ENCODE peak calls at places on chromosomes 11 and 22, in nine cellular contexts. B is choroid plexus epithelial cell; E is brain microvascular endothelial cell; W is GM23248; N is effector memory CD4-positive, alpha-beta T cell; Q is cardiac fibroblast; V is CD4-positive, CD25-positive, alpha-beta regulatory T cell; M is breast epithelium; C is AG04450. Y is an unnamed sample.

GRCh38 chr11:70524096-70524922 is 126.0 kb downstream of the CTTN start:
- DNase-seq in B (peak; percentile 27), E (peak; percentile 6), W (no peak), N (no peak), Q (peak; percentile 22), V (no peak), M (no peak), C (no peak), Y (no peak)

GRCh38 chr22:32842486-32842885 is 41.0 kb downstream of the TIMP3 start:
- DNase-seq in B (no peak), E (no peak), W (no peak), N (no peak), Q (no peak), V (no peak), M (no peak), C (no peak), Y (no peak)

GRCh38 chr11:84019576-84020194 is 733.5 kb upstream of the CCDC90B start:
- DNase-seq in B (peak; percentile 81), E (peak; percentile 70), W (peak; percentile 73), N (no peak), Q (peak; percentile 20), V (no peak), M (no peak), C (no peak), Y (peak; percentile 24)

GRCh38 chr11:126341760-126342161 is 13.7 kb upstream of the ST3GAL4 start:
- DNase-seq in B (peak; percentile 82), E (peak; percentile 70), W (peak; percentile 81), N (no peak), Q (peak; percentile 72), V (no peak), M (no peak), C (no peak), Y (no peak)

GRCh38 chr11:34860034-34860433 is 56.1 kb downstream of the APIP start:
- DNase-seq in B (no peak), E (no peak), W (peak; percentile 18), N (no peak), Q (no peak), V (no peak), M (no peak), C (no peak), Y (no peak)

GRCh38 chr11:66192181-66192888 is 76.1 kb upstream of the RAB1B start:
- DNase-seq in B (peak; percentile 8), E (no peak), W (peak; percentile 40), N (no peak), Q (peak; percentile 21), V (no peak), M (peak; percentile 64), C (no peak), Y (no peak)

GRCh38 chr22:17703811-17704210 is 65.3 kb downstream of the BCL2L13 start:
- DNase-seq in B (no peak), E (no peak), W (peak; percentile 37), N (no peak), Q (peak; percentile 18), V (no peak), M (no peak), C (no peak), Y (no peak)

GRCh38 chr11:17578958-17579357 is 31.9 kb downstream of the OTOG start:
- DNase-seq in B (no peak), E (no peak), W (no peak), N (no peak), Q (no peak), V (no peak), M (no peak), C (no peak), Y (no peak)

GRCh38 chr11:116882386-116882785 is 45.0 kb upstream of the APOA1 start:
- DNase-seq in B (peak; percentile 53), E (peak; percentile 40), W (peak; percentile 88), N (no peak), Q (no peak), V (no peak), M (no peak), C (peak; percentile 61), Y (peak; percentile 66)

GRCh38 chr22:23144926-23145906 is at the start of gene RAB36:
- DNase-seq in B (peak; percentile 100), E (peak; percentile 100), W (peak; percentile 100), N (peak; percentile 93), Q (peak; percentile 99), V (peak; percentile 92), M (peak; percentile 98), C (peak; percentile 97), Y (peak; percentile 93)

GRCh38 chr22:46004105-46004866 is 27.3 kb upstream of the WNT7B start:
- DNase-seq in B (no peak), E (no peak), W (no peak), N (no peak), Q (no peak), V (no peak), M (no peak), C (no peak), Y (no peak)

GRCh38 chr11:19628018-19628417 is 84.6 kb upstream of the NAV2 start:
- DNase-seq in B (no peak), E (peak; percentile 22), W (peak; percentile 98), N (no peak), Q (peak; percentile 95), V (no peak), M (peak; percentile 98), C (no peak), Y (peak; percentile 64)

GRCh38 chr11:66641834-66642233 is 3.3 kb downstream of the RBM4 start:
- DNase-seq in B (no peak), E (no peak), W (peak; percentile 53), N (no peak), Q (peak; percentile 15), V (no peak), M (no peak), C (no peak), Y (no peak)

GRCh38 chr22:45772726-45773125 is 101.1 kb downstream of the ATXN10 start:
- DNase-seq in B (no peak), E (no peak), W (no peak), N (no peak), Q (no peak), V (no peak), M (no peak), C (no peak), Y (no peak)

GRCh38 chr11:102197759-102198158 is 87.5 kb downstream of the YAP1 start:
- DNase-seq in B (no peak), E (no peak), W (no peak), N (no peak), Q (no peak), V (no peak), M (no peak), C (no peak), Y (no peak)

GRCh38 chr11:128720522-128720985 is 26.7 kb downstream of the FLI1 start:
- DNase-seq in B (peak; percentile 73), E (peak; percentile 58), W (no peak), N (no peak), Q (peak; percentile 72), V (peak; percentile 68), M (no peak), C (no peak), Y (no peak)
- H3K4me3 ChIP-seq in B (peak overlapping the region; percentile 32), E (peak overlapping the region; percentile 22), W (no peak overlapping the region), N (peak overlapping the region; percentile 35), Q (no peak overlapping the region), V (peak overlapping the region; percentile 73), M (no peak overlapping the region), C (no peak overlapping the region), Y (no peak overlapping the region)

DNA sequence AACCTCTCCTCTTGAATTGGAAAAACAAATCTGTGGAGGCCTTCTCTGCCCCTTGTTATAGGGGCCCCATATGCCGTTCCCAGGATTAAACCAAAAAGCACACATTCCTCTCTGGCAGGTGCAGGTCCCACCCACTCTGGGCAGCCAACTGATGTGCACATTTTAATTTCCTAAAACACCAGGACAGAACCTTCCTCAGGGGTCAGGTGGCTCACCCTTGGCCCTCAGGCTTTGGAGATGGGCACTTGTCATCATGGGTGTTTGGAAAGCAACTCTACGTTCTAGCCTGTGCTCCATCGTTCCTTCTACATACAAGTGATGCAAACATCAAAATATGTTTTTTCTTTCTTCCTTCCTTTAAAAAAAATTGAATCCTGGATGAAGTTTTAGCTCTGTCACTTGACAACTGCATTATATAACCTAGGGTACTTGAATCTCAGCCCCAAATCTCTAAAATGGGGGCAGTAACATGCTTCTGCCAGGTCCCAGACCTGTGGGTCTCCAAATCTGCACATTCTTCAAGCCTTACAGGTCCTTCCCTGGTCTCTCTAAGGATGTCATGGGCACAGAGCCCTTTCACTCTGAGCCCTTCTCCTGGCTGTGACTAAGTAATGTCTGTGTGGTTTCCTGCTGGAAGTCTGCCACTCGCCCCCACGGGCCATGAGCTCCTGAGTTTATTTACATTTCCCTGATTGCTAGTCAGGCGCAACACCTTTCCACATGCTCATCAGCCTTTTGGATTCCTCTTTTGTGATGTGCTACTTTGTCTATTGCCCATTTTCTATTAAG is 43.8 kb downstream of the KCNQ1OT1 start:
- DNase-seq in B (peak; percentile 44), E (peak; percentile 21), W (peak; percentile 49), N (no peak), Q (peak; percentile 19), V (no peak), M (peak; percentile 33), C (no peak), Y (no peak)
- H3K4me3 ChIP-seq in B (no peak overlapping the region), E (no peak overlapping the region), W (no peak overlapping the region), N (no peak overlapping the region), Q (no peak overlapping the region), V (no peak overlapping the region), M (no peak overlapping the region), C (no peak overlapping the region), Y (no peak overlapping the region)

GRCh38 chr22:19756288-19757128 is 4.1 kb upstream of the TBX1 start:
- DNase-seq in B (peak; percentile 19), E (no peak), W (peak; percentile 61), N (peak; percentile 46), Q (peak; percentile 23), V (peak; percentile 80), M (peak; percentile 54), C (no peak), Y (no peak)
- H3K4me3 ChIP-seq in B (no peak overlapping the region), E (no peak overlapping the region), W (no peak overlapping the region), N (peak overlapping the region; percentile 46), Q (no peak overlapping the region), V (no peak overlapping the region), M (peak overlapping the region; percentile 68), C (no peak overlapping the region), Y (no peak overlapping the region)

GRCh38 chr11:15875934-15876333 is 480.4 kb downstream of the SOX6 start:
- DNase-seq in B (no peak), E (no peak), W (no peak), N (no peak), Q (no peak), V (no peak), M (no peak), C (no peak), Y (no peak)

GRCh38 chr11:15874699-15875098 is 481.6 kb downstream of the SOX6 start:
- DNase-seq in B (no peak), E (no peak), W (no peak), N (no peak), Q (no peak), V (no peak), M (no peak), C (no peak), Y (no peak)

GRCh38 chr11:15875393-15875792 is 481.0 kb downstream of the SOX6 start:
- DNase-seq in B (no peak), E (no peak), W (no peak), N (no peak), Q (no peak), V (no peak), M (no peak), C (no peak), Y (no peak)

GRCh38 chr11:15871904-15872303 is 484.4 kb downstream of the SOX6 start:
- DNase-seq in B (no peak), E (no peak), W (no peak), N (no peak), Q (no peak), V (no peak), M (no peak), C (no peak), Y (no peak)

DNA sequence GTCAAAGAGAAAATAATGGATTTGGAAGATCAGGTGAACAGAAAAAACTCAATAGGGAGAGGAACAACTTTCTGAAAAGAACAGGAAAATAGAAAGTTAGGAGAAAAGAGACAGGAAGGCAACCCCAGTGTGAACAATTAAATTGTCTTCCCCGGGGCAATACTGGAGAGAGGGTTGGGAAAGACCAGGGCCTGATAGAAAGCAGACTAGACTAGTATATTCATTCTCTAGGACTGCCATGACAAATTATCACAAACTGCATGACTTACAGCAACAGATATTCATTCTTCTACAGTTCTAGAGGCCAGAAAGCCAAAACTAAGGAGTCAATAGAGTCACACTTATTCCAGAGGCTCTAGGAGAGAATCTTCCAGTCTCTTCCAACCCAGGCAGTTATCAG is 482.8 kb downstream of the SOX6 start:
- DNase-seq in B (no peak), E (no peak), W (no peak), N (no peak), Q (no peak), V (no peak), M (no peak), C (no peak), Y (no peak)
- H3K4me3 ChIP-seq in B (no peak overlapping the region), E (no peak overlapping the region), W (no peak overlapping the region), N (no peak overlapping the region), Q (no peak overlapping the region), V (no peak overlapping the region), M (no peak overlapping the region), C (no peak overlapping the region), Y (no peak overlapping the region)

Y was measured in AG09309.